ENCODE peak calls at places on chromosomes 6 and 20, in nine cellular contexts. One of them, this sample, is unnamed. For H3K36me3, the result is how much of the 10 kb centered on the place peaks cover.

GRCh38 chr20:19976595-19977372 is 40.4 kb upstream of the NAA20 start:
- DNase-seq in CD8-positive, alpha-beta memory T cell: no peak
- DNase-seq in IMR-90: peak
- DNase-seq in neuronal stem cell: no peak
- DNase-seq in mammary epithelial cell: peak
- DNase-seq in thyroid gland: peak
- DNase-seq in aorta: peak
- DNase-seq in heart right ventricle: peak
- DNase-seq in pancreas: peak
- DNase-seq in this sample: peak

GRCh38 chr6:134849920-134850447 is 99.9 kb downstream of the ALDH8A1 start:
- DNase-seq in aorta: no peak
- DNase-seq in IMR-90: no peak
- DNase-seq in pancreas: no peak
- DNase-seq in mammary epithelial cell: no peak
- DNase-seq in heart right ventricle: no peak
- DNase-seq in CD8-positive, alpha-beta memory T cell: no peak
- DNase-seq in thyroid gland: no peak
- DNase-seq in neuronal stem cell: no peak
- DNase-seq in this sample: no peak

GRCh38 chr6:125749864-125750691 is 646 bp downstream of the HEY2 start:
- DNase-seq in thyroid gland: peak
- DNase-seq in pancreas: peak
- DNase-seq in neuronal stem cell: peak
- DNase-seq in aorta: peak
- DNase-seq in mammary epithelial cell: no peak
- DNase-seq in IMR-90: no peak
- DNase-seq in heart right ventricle: peak
- DNase-seq in CD8-positive, alpha-beta memory T cell: no peak
- DNase-seq in this sample: no peak

GRCh38 chr20:19620471-19620870 is 137.6 kb upstream of the RIN2 start:
- DNase-seq in mammary epithelial cell: no peak
- DNase-seq in thyroid gland: no peak
- DNase-seq in neuronal stem cell: no peak
- DNase-seq in CD8-positive, alpha-beta memory T cell: no peak
- DNase-seq in aorta: no peak
- DNase-seq in heart right ventricle: no peak
- DNase-seq in IMR-90: no peak
- DNase-seq in pancreas: no peak
- DNase-seq in this sample: no peak

GRCh38 chr6:13987400-13987865 is 62.7 kb downstream of the RNF182 start:
- DNase-seq in thyroid gland: peak
- DNase-seq in neuronal stem cell: no peak
- DNase-seq in heart right ventricle: no peak
- DNase-seq in mammary epithelial cell: no peak
- DNase-seq in CD8-positive, alpha-beta memory T cell: no peak
- DNase-seq in pancreas: no peak
- DNase-seq in aorta: no peak
- DNase-seq in IMR-90: no peak
- DNase-seq in this sample: no peak

GRCh38 chr6:149043476-149044130 is 273.9 kb upstream of the TAB2 start:
- DNase-seq in heart right ventricle: no peak
- DNase-seq in mammary epithelial cell: no peak
- DNase-seq in neuronal stem cell: no peak
- DNase-seq in CD8-positive, alpha-beta memory T cell: no peak
- DNase-seq in IMR-90: no peak
- DNase-seq in pancreas: no peak
- DNase-seq in aorta: no peak
- DNase-seq in thyroid gland: no peak
- DNase-seq in this sample: no peak

GRCh38 chr20:41174373-41174772 is 37.0 kb downstream of the PLCG1 start:
- DNase-seq in IMR-90: no peak
- DNase-seq in heart right ventricle: no peak
- DNase-seq in neuronal stem cell: no peak
- DNase-seq in mammary epithelial cell: no peak
- DNase-seq in thyroid gland: no peak
- DNase-seq in pancreas: no peak
- DNase-seq in aorta: peak
- DNase-seq in CD8-positive, alpha-beta memory T cell: no peak
- DNase-seq in this sample: no peak

GRCh38 chr6:42278131-42278853 is 60.6 kb upstream of the MRPS10 start:
- DNase-seq in aorta: no peak
- DNase-seq in mammary epithelial cell: no peak
- DNase-seq in heart right ventricle: no peak
- DNase-seq in neuronal stem cell: no peak
- DNase-seq in IMR-90: no peak
- DNase-seq in pancreas: no peak
- DNase-seq in CD8-positive, alpha-beta memory T cell: peak
- DNase-seq in thyroid gland: no peak
- DNase-seq in this sample: peak

GRCh38 chr6:103554911-103555310 is 1304.8 kb downstream of the HACE1 start:
- DNase-seq in CD8-positive, alpha-beta memory T cell: no peak
- DNase-seq in pancreas: no peak
- DNase-seq in thyroid gland: no peak
- DNase-seq in mammary epithelial cell: no peak
- DNase-seq in aorta: no peak
- DNase-seq in heart right ventricle: no peak
- DNase-seq in IMR-90: no peak
- DNase-seq in neuronal stem cell: no peak
- DNase-seq in this sample: no peak

GRCh38 chr6:38715016-38715809 is at the start of gene DNAH8:
- DNase-seq in IMR-90: no peak
- DNase-seq in neuronal stem cell: no peak
- DNase-seq in mammary epithelial cell: no peak
- DNase-seq in thyroid gland: no peak
- DNase-seq in CD8-positive, alpha-beta memory T cell: no peak
- DNase-seq in aorta: no peak
- DNase-seq in pancreas: no peak
- DNase-seq in heart right ventricle: no peak
- DNase-seq in this sample: no peak

GRCh38 chr6:159701413-159701999 is 8.5 kb upstream of the SOD2 start:
- DNase-seq in mammary epithelial cell: peak
- DNase-seq in IMR-90: peak
- DNase-seq in thyroid gland: no peak
- DNase-seq in heart right ventricle: no peak
- DNase-seq in aorta: no peak
- DNase-seq in pancreas: no peak
- DNase-seq in CD8-positive, alpha-beta memory T cell: no peak
- DNase-seq in neuronal stem cell: no peak
- DNase-seq in this sample: no peak

GRCh38 chr6:101912266-101912665 is 518.8 kb downstream of the GRIK2 start:
- DNase-seq in pancreas: no peak
- DNase-seq in thyroid gland: no peak
- DNase-seq in IMR-90: no peak
- DNase-seq in mammary epithelial cell: no peak
- DNase-seq in heart right ventricle: no peak
- DNase-seq in neuronal stem cell: peak
- DNase-seq in aorta: no peak
- DNase-seq in CD8-positive, alpha-beta memory T cell: no peak
- DNase-seq in this sample: no peak

GRCh38 chr6:108133594-108134179 is 32.1 kb upstream of the NR2E1 start:
- DNase-seq in mammary epithelial cell: peak
- DNase-seq in CD8-positive, alpha-beta memory T cell: no peak
- DNase-seq in pancreas: peak
- DNase-seq in neuronal stem cell: peak
- DNase-seq in heart right ventricle: peak
- DNase-seq in aorta: peak
- DNase-seq in IMR-90: peak
- DNase-seq in thyroid gland: peak
- DNase-seq in this sample: no peak

GRCh38 chr6:34393191-34393967 is 910 bp upstream of the NUDT3 start:
- DNase-seq in mammary epithelial cell: no peak
- DNase-seq in IMR-90: no peak
- DNase-seq in CD8-positive, alpha-beta memory T cell: no peak
- DNase-seq in pancreas: no peak
- DNase-seq in heart right ventricle: no peak
- DNase-seq in neuronal stem cell: no peak
- DNase-seq in aorta: no peak
- DNase-seq in thyroid gland: no peak
- DNase-seq in this sample: no peak

GRCh38 chr6:19465240-19465639 is 371.9 kb upstream of the ID4 start:
- DNase-seq in IMR-90: no peak
- DNase-seq in mammary epithelial cell: no peak
- DNase-seq in heart right ventricle: no peak
- DNase-seq in neuronal stem cell: no peak
- DNase-seq in pancreas: no peak
- DNase-seq in thyroid gland: peak
- DNase-seq in CD8-positive, alpha-beta memory T cell: no peak
- DNase-seq in aorta: no peak
- DNase-seq in this sample: no peak
- H3K4me3 ChIP-seq in IMR-90: no peak
- H3K4me3 ChIP-seq in mammary epithelial cell: no peak
- H3K4me3 ChIP-seq in heart right ventricle: no peak
- H3K4me3 ChIP-seq in neuronal stem cell: no peak
- H3K4me3 ChIP-seq in pancreas: no peak
- H3K4me3 ChIP-seq in thyroid gland: no peak
- H3K4me3 ChIP-seq in CD8-positive, alpha-beta memory T cell: no peak
- H3K4me3 ChIP-seq in aorta: no peak
- H3K4me3 ChIP-seq in this sample: no peak

GRCh38 chr20:33897313-33897912 is 86.3 kb downstream of the CHMP4B start:
- DNase-seq in neuronal stem cell: no peak
- DNase-seq in heart right ventricle: no peak
- DNase-seq in IMR-90: no peak
- DNase-seq in mammary epithelial cell: no peak
- DNase-seq in pancreas: no peak
- DNase-seq in thyroid gland: no peak
- DNase-seq in aorta: no peak
- DNase-seq in CD8-positive, alpha-beta memory T cell: no peak
- DNase-seq in this sample: no peak
- H3K36me3 ChIP-seq in neuronal stem cell: under half
- H3K36me3 ChIP-seq in heart right ventricle: under half
- H3K36me3 ChIP-seq in IMR-90: under half
- H3K36me3 ChIP-seq in mammary epithelial cell: under half
- H3K36me3 ChIP-seq in pancreas: under half
- H3K36me3 ChIP-seq in thyroid gland: under half
- H3K36me3 ChIP-seq in aorta: under half
- H3K36me3 ChIP-seq in CD8-positive, alpha-beta memory T cell: under half
- H3K36me3 ChIP-seq in this sample: under half

DNA sequence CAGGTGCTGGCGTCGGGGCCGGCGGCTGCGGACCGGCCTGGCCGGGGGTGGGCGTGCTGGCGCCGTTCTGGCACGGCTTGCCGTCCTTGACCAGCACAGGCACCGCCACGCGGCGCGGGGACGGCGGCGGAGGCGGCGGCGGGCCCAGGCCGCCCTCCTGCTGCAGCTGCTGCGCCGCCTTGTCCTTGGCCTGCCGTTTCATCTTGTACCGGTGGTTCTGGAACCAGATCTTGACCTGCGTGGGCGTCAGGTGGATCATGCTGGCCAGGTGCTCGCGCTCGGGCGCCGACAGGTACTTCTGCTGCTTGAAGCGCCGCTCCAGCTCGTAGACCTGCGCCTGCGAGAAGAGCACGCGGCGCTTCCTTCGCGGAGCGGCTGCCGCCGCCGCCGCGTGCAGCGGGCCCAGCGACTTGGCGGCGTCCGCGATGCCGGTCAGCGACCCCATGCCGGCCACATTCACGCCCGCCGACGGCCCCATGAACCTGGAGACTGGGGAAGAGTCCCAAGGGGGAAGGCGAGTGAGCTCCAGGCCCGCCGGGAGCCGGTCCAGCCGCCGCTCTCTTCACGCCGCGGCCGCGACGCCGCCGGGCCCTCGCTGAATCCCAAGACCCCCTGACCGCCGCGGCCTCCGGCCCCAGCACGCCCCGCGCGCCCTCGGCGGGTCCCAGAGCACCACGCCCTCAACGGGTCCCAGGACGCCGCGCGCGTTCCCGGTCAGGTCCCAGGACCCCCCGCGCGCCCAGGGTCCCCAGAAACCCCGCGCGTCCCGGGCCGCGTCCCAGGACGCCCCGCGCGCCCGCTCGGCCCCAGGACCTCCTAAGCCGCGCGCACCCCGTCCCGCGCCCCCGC is 1.1 kb downstream of the NKX2-4 start:
- DNase-seq in mammary epithelial cell: peak
- DNase-seq in CD8-positive, alpha-beta memory T cell: peak
- DNase-seq in IMR-90: no peak
- DNase-seq in aorta: peak
- DNase-seq in neuronal stem cell: no peak
- DNase-seq in thyroid gland: peak
- DNase-seq in pancreas: peak
- DNase-seq in heart right ventricle: peak
- DNase-seq in this sample: no peak
- H3K4me3 ChIP-seq in mammary epithelial cell: no peak
- H3K4me3 ChIP-seq in CD8-positive, alpha-beta memory T cell: no peak
- H3K4me3 ChIP-seq in IMR-90: peak
- H3K4me3 ChIP-seq in aorta: peak
- H3K4me3 ChIP-seq in neuronal stem cell: peak
- H3K4me3 ChIP-seq in thyroid gland: no peak
- H3K4me3 ChIP-seq in pancreas: peak
- H3K4me3 ChIP-seq in heart right ventricle: peak
- H3K4me3 ChIP-seq in this sample: no peak

DNA sequence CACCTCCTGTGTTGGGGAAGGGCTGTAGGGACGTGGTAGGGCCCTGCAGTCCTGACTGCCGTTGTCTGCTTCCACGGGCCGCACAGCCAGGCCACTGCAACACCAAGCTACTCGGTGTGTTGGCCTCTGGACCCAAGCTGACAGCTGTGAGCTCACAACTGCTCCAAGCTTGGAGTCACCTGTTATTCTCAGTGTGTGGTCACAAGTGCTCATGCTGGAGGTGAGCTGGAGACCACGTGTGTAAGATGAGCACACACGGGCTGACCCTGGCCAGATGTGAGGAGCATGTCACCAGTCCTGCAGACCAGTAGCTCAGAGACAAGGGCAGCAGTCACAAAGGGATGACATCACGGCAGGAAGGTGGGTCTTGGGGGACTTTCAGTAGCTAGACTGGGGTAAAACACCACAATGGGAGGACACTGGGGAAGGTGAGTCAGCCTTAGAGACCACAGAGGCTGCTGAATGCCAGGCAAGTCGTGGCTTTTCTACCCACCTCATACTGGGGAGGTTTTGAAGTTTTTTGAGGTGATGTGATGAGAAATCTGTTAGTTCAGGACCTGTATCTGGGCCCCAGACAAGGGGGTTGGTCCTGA is 87.3 kb downstream of the FAM120B start:
- DNase-seq in heart right ventricle: no peak
- DNase-seq in CD8-positive, alpha-beta memory T cell: no peak
- DNase-seq in thyroid gland: no peak
- DNase-seq in pancreas: no peak
- DNase-seq in aorta: no peak
- DNase-seq in IMR-90: peak
- DNase-seq in mammary epithelial cell: peak
- DNase-seq in neuronal stem cell: no peak
- DNase-seq in this sample: no peak
- H3K36me3 ChIP-seq in heart right ventricle: half or more
- H3K36me3 ChIP-seq in CD8-positive, alpha-beta memory T cell: under half
- H3K36me3 ChIP-seq in thyroid gland: under half
- H3K36me3 ChIP-seq in pancreas: under half
- H3K36me3 ChIP-seq in aorta: under half
- H3K36me3 ChIP-seq in IMR-90: under half
- H3K36me3 ChIP-seq in mammary epithelial cell: under half
- H3K36me3 ChIP-seq in neuronal stem cell: under half
- H3K36me3 ChIP-seq in this sample: half or more

GRCh38 chr6:31702421-31702818 is 704 bp downstream of the ABHD16A start:
- DNase-seq in neuronal stem cell: no peak
- DNase-seq in mammary epithelial cell: no peak
- DNase-seq in pancreas: no peak
- DNase-seq in IMR-90: no peak
- DNase-seq in heart right ventricle: no peak
- DNase-seq in thyroid gland: no peak
- DNase-seq in CD8-positive, alpha-beta memory T cell: no peak
- DNase-seq in aorta: no peak
- DNase-seq in this sample: no peak
- H3K4me3 ChIP-seq in neuronal stem cell: peak
- H3K4me3 ChIP-seq in mammary epithelial cell: peak
- H3K4me3 ChIP-seq in pancreas: peak
- H3K4me3 ChIP-seq in IMR-90: peak
- H3K4me3 ChIP-seq in heart right ventricle: peak
- H3K4me3 ChIP-seq in thyroid gland: peak
- H3K4me3 ChIP-seq in CD8-positive, alpha-beta memory T cell: peak
- H3K4me3 ChIP-seq in aorta: peak
- H3K4me3 ChIP-seq in this sample: peak

GRCh38 chr6:170403451-170403850 is 96.9 kb downstream of the FAM120B start:
- DNase-seq in mammary epithelial cell: no peak
- DNase-seq in aorta: no peak
- DNase-seq in neuronal stem cell: peak
- DNase-seq in CD8-positive, alpha-beta memory T cell: no peak
- DNase-seq in heart right ventricle: no peak
- DNase-seq in thyroid gland: peak
- DNase-seq in pancreas: no peak
- DNase-seq in IMR-90: peak
- DNase-seq in this sample: no peak
- H3K36me3 ChIP-seq in mammary epithelial cell: under half
- H3K36me3 ChIP-seq in aorta: under half
- H3K36me3 ChIP-seq in neuronal stem cell: under half
- H3K36me3 ChIP-seq in CD8-positive, alpha-beta memory T cell: under half
- H3K36me3 ChIP-seq in heart right ventricle: half or more
- H3K36me3 ChIP-seq in thyroid gland: under half
- H3K36me3 ChIP-seq in pancreas: under half
- H3K36me3 ChIP-seq in IMR-90: under half
- H3K36me3 ChIP-seq in this sample: under half